ENCODE peak calls at places on chromosome 7, in ten cellular contexts. M is GM23338, R is astrocyte of the cerebellum, J is NCI-H2171 treated with DMSO at 0.1 percent for 48 hours, F is right cardiac atrium, T is GM10248, A is SK-N-SH, H is iris pigment epithelial cell, Y is HuH-7.5, G is foreskin fibroblast. V is an unnamed sample.

GRCh38 chr7:107044347-107045194 is at the start of gene PRKAR2B:
- DNase-seq in M (peak; percentile 90), R (peak; percentile 32), J (peak; percentile 69), F (peak; percentile 82), T (peak; percentile 80), A (peak; percentile 100), H (peak; percentile 60), Y (peak; percentile 86), G (peak; percentile 64), V (peak; percentile 92)

GRCh38 chr7:158082761-158083160 is 504.9 kb downstream of the PTPRN2 start:
- DNase-seq in M (no peak), R (no peak), J (no peak), F (no peak), T (no peak), A (no peak), H (no peak), Y (no peak), G (no peak), V (no peak)

GRCh38 chr7:12570529-12571461 is at the start of gene SCIN:
- DNase-seq in M (peak; percentile 65), R (no peak), J (peak; percentile 85), F (peak; percentile 29), T (peak; percentile 32), A (peak; percentile 73), H (peak; percentile 8), Y (peak; percentile 29), G (no peak), V (peak; percentile 81)

GRCh38 chr7:64951250-64951848 is 39.5 kb downstream of the ZNF117 start:
- DNase-seq in M (peak; percentile 75), R (peak; percentile 8), J (peak; percentile 38), F (no peak), T (peak; percentile 46), A (peak; percentile 66), H (peak; percentile 53), Y (peak; percentile 57), G (peak; percentile 19), V (no peak)

GRCh38 chr7:23239709-23240108 is 6.9 kb upstream of the GPNMB start:
- DNase-seq in M (no peak), R (no peak), J (peak; percentile 46), F (no peak), T (no peak), A (no peak), H (no peak), Y (no peak), G (no peak), V (no peak)

GRCh38 chr7:114789942-114790341 is 132.0 kb upstream of the MDFIC start:
- DNase-seq in M (no peak), R (peak; percentile 95), J (no peak), F (no peak), T (no peak), A (no peak), H (peak; percentile 88), Y (no peak), G (peak; percentile 92), V (no peak)

GRCh38 chr7:46933596-46933995 is 648.3 kb downstream of the TNS3 start:
- DNase-seq in M (no peak), R (peak; percentile 26), J (no peak), F (no peak), T (no peak), A (no peak), H (peak; percentile 74), Y (no peak), G (peak; percentile 47), V (no peak)

GRCh38 chr7:156118246-156118645 is 306.0 kb upstream of the SHH start:
- DNase-seq in M (no peak), R (no peak), J (no peak), F (no peak), T (no peak), A (no peak), H (no peak), Y (no peak), G (no peak), V (no peak)

GRCh38 chr7:70595741-70596574 is 536.0 kb upstream of the GALNT17 start:
- DNase-seq in M (peak; percentile 71), R (no peak), J (peak; percentile 59), F (no peak), T (peak; percentile 34), A (peak; percentile 89), H (no peak), Y (no peak), G (no peak), V (peak; percentile 75)

GRCh38 chr7:64882341-64883112 is 20.5 kb upstream of the ZNF273 start:
- DNase-seq in M (peak; percentile 83), R (no peak), J (no peak), F (peak; percentile 88), T (no peak), A (peak; percentile 41), H (peak; percentile 48), Y (no peak), G (no peak), V (peak; percentile 66)

GRCh38 chr7:43594020-43594419 is 11.1 kb downstream of the STK17A start:
- DNase-seq in M (no peak), R (no peak), J (peak; percentile 90), F (no peak), T (no peak), A (no peak), H (no peak), Y (no peak), G (no peak), V (no peak)

GRCh38 chr7:96789914-96790313 is 80.3 kb upstream of the SEM1 start:
- DNase-seq in M (no peak), R (no peak), J (no peak), F (no peak), T (no peak), A (no peak), H (no peak), Y (no peak), G (no peak), V (no peak)

GRCh38 chr7:1458676-1459511 is at the start of gene MICALL2:
- DNase-seq in M (no peak), R (peak; percentile 67), J (no peak), F (peak; percentile 93), T (no peak), A (peak; percentile 87), H (peak; percentile 87), Y (peak; percentile 83), G (peak; percentile 90), V (peak; percentile 73)

GRCh38 chr7:100366411-100367250 is 6.7 kb upstream of the PILRA start:
- DNase-seq in M (no peak), R (no peak), J (no peak), F (no peak), T (peak; percentile 61), A (no peak), H (no peak), Y (no peak), G (no peak), V (no peak)

GRCh38 chr7:140810830-140811556 is 113.7 kb downstream of the BRAF start:
- DNase-seq in M (peak; percentile 87), R (peak; percentile 43), J (peak; percentile 64), F (no peak), T (peak; percentile 43), A (peak; percentile 67), H (peak; percentile 63), Y (peak; percentile 27), G (peak; percentile 44), V (peak; percentile 77)

GRCh38 chr7:65390588-65390987 is 16.9 kb downstream of the ZNF92 start:
- DNase-seq in M (no peak), R (no peak), J (no peak), F (no peak), T (peak; percentile 30), A (no peak), H (peak; percentile 31), Y (no peak), G (no peak), V (no peak)

GRCh38 chr7:20561466-20561865 is 54.0 kb upstream of the ABCB5 start:
- DNase-seq in M (no peak), R (no peak), J (no peak), F (no peak), T (no peak), A (no peak), H (peak; percentile 9), Y (no peak), G (no peak), V (no peak)

GRCh38 chr7:129748710-129749109 is 137.2 kb downstream of the NRF1 start:
- DNase-seq in M (no peak), R (no peak), J (no peak), F (no peak), T (no peak), A (peak; percentile 52), H (peak; percentile 27), Y (no peak), G (peak; percentile 13), V (no peak)

GRCh38 chr7:140623995-140624902 is 16.4 kb downstream of the DENND2A start:
- DNase-seq in M (peak; percentile 53), R (no peak), J (peak; percentile 99), F (no peak), T (no peak), A (no peak), H (no peak), Y (no peak), G (no peak), V (no peak)

GRCh38 chr7:83842894-83843293 is 194.0 kb upstream of the SEMA3E start:
- DNase-seq in M (no peak), R (no peak), J (no peak), F (no peak), T (no peak), A (no peak), H (no peak), Y (no peak), G (no peak), V (no peak)

GRCh38 chr7:79282051-79282694 is 171.3 kb downstream of the MAGI2 start:
- DNase-seq in M (peak; percentile 53), R (peak; percentile 60), J (peak; percentile 81), F (no peak), T (no peak), A (peak; percentile 9), H (peak; percentile 91), Y (no peak), G (peak; percentile 82), V (peak; percentile 29)

GRCh38 chr7:147547252-147547897 is 1043.2 kb upstream of the C7orf33 start:
- DNase-seq in M (peak; percentile 64), R (no peak), J (peak; percentile 54), F (no peak), T (no peak), A (peak; percentile 24), H (peak; percentile 32), Y (no peak), G (no peak), V (no peak)

V was measured in retina.